ENCODE peak calls at places on chromosomes 12 and 14, in seven cellular contexts. V, T, M, J, U, W and G are unnamed samples.

GRCh38 chr12:125738211-125738610 is 673.0 kb downstream of the AACS start:
- DNase-seq in V (no peak), T (no peak), M (no peak), J (no peak), U (no peak), W (no peak), G (no peak)

GRCh38 chr12:47768323-47768811 is 4.7 kb upstream of the SLC48A1 start:
- DNase-seq in V (peak; percentile 50), T (no peak), M (no peak), J (no peak), U (no peak), W (no peak), G (no peak)

GRCh38 chr12:11697670-11698387 is 48.4 kb downstream of the ETV6 start:
- DNase-seq in V (no peak), T (no peak), M (no peak), J (no peak), U (no peak), W (no peak), G (peak; percentile 54)

GRCh38 chr12:58583956-58584355 is 336.3 kb downstream of the LRIG3 start:
- DNase-seq in V (no peak), T (no peak), M (no peak), J (no peak), U (no peak), W (no peak), G (no peak)

GRCh38 chr12:83827193-83827592 is 1085.4 kb downstream of the SLC6A15 start:
- DNase-seq in V (no peak), T (no peak), M (no peak), J (no peak), U (no peak), W (no peak), G (no peak)

GRCh38 chr12:1808798-1809480 is 11.4 kb upstream of the LRTM2 start:
- DNase-seq in V (no peak), T (no peak), M (no peak), J (no peak), U (no peak), W (no peak), G (no peak)

GRCh38 chr12:76883151-76883550 is 4.3 kb upstream of the CSRP2 start:
- DNase-seq in V (no peak), T (no peak), M (no peak), J (no peak), U (no peak), W (no peak), G (peak; percentile 23)

GRCh38 chr12:49020441-49020840 is 1.9 kb upstream of the PRKAG1 start:
- DNase-seq in V (no peak), T (no peak), M (no peak), J (no peak), U (no peak), W (no peak), G (no peak)

GRCh38 chr14:79016828-79017505 is 846.8 kb downstream of the NRXN3 start:
- DNase-seq in V (no peak), T (no peak), M (no peak), J (no peak), U (peak; percentile 22), W (no peak), G (peak; percentile 73)

GRCh38 chr12:98399532-98399931 is 115.9 kb upstream of the TMPO start:
- DNase-seq in V (peak; percentile 59), T (no peak), M (no peak), J (peak; percentile 39), U (no peak), W (no peak), G (peak; percentile 78)

GRCh38 chr14:88793259-88793625 is 489 bp upstream of the EML5 start:
- DNase-seq in V (no peak), T (no peak), M (no peak), J (no peak), U (no peak), W (no peak), G (no peak)

GRCh38 chr14:30872602-30873001 is 1.8 kb upstream of the COCH start:
- DNase-seq in V (peak; percentile 10), T (no peak), M (no peak), J (no peak), U (no peak), W (no peak), G (no peak)

GRCh38 chr12:72792889-72793288 is 520.7 kb downstream of the TRHDE start:
- DNase-seq in V (no peak), T (no peak), M (no peak), J (no peak), U (no peak), W (no peak), G (no peak)

GRCh38 chr12:40693503-40693863 is 1.2 kb downstream of the CNTN1 start:
- DNase-seq in V (peak; percentile 60), T (no peak), M (peak; percentile 40), J (no peak), U (no peak), W (no peak), G (no peak)

GRCh38 chr12:32920506-32921085 is 24.0 kb upstream of the PKP2 start:
- DNase-seq in V (no peak), T (no peak), M (no peak), J (no peak), U (no peak), W (no peak), G (no peak)

GRCh38 chr12:84038241-84038640 is 874.4 kb downstream of the SLC6A15 start:
- DNase-seq in V (peak; percentile 79), T (peak; percentile 22), M (no peak), J (no peak), U (no peak), W (no peak), G (no peak)

DNA sequence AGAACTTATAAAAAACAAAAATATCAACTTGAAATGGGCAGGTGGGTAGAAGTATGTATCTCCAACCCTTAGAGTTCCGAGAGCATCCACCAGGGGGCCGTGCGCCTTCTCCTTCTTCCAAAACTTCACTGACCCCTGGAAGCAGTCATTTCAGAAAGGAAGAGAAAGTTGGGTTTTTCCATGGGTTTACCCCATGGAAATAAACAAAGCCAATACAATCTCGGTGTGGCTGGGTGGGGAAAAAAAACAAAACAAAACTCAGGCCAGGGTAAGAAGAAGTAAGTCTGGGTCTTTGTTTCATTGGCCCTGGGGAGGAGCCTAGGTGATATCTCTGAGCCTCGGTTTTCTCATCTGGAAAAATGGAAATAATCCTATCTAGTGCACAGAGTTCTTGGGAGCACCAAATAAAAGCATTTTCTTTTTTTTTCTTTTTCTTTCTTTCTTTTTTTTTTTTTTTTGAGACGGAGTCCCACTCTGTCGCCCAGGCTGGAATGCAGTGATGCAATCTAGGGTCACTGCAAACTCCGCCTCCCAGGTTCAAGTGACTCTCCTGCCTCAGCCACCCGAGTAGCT is 33.6 kb upstream of the HNF1A start:
- DNase-seq in V (peak; percentile 64), T (peak; percentile 31), M (peak; percentile 56), J (peak; percentile 70), U (no peak), W (peak; percentile 67), G (peak; percentile 44)
- TF ChIP-seq CTCF in V (peak; percentile 87), T (peak; percentile 75), M (peak; percentile 70), J (peak; percentile 67), U (peak; percentile 78), W (no peak), G (peak; percentile 81)

GRCh38 chr14:86055512-86055911 is 525.6 kb downstream of the FLRT2 start:
- DNase-seq in V (peak; percentile 35), T (no peak), M (no peak), J (no peak), U (no peak), W (no peak), G (no peak)
- TF ChIP-seq CTCF in V (peak; percentile 43), T (no peak), M (no peak), J (no peak), U (peak; percentile 1), W (no peak), G (peak; percentile 13)

DNA sequence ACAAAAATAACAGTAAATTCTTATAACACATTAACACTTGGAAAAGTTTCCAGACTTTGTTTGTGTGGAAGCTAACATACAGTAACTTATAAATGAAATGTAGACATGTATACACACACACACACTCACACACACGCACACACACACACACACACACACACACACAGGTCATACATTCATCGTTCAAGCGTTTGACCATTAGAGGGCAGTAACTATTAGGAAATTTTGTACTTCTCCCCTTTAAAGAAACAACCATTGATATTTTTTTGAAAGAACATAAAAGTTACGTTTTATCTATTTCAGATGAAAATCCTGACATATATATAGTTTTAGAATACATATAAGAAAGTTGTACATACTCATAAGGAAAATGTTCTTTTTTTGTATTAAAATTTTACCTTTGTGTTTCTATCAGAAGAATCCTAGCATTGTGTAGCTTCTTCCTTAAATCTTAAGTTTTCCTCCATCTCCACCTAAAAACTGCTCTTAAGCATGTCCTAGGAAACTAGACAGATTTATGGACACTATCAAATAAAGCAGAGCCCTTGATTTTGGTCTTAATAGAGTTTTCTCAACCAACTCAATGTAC is 29.0 kb downstream of the PTPRQ start:
- DNase-seq in V (peak; percentile 61), T (no peak), M (no peak), J (peak; percentile 26), U (peak; percentile 39), W (no peak), G (peak; percentile 78)
- TF ChIP-seq CTCF in V (peak; percentile 71), T (peak; percentile 60), M (no peak), J (peak; percentile 57), U (peak; percentile 53), W (no peak), G (peak; percentile 64)

GRCh38 chr12:57216014-57216891 is at the start of gene NXPH4:
- DNase-seq in V (peak; percentile 70), T (no peak), M (no peak), J (peak; percentile 83), U (no peak), W (peak; percentile 47), G (no peak)

GRCh38 chr12:57214398-57214781 is 2.2 kb upstream of the NXPH4 start:
- DNase-seq in V (peak; percentile 87), T (peak; percentile 55), M (peak; percentile 69), J (peak; percentile 86), U (no peak), W (peak; percentile 69), G (peak; percentile 61)

GRCh38 chr12:57216931-57217871 is 607 bp downstream of the NXPH4 start:
- DNase-seq in V (no peak), T (no peak), M (no peak), J (no peak), U (no peak), W (no peak), G (peak; percentile 13)

GRCh38 chr12:57215065-57215464 is 1.5 kb upstream of the NXPH4 start:
- DNase-seq in V (no peak), T (no peak), M (no peak), J (no peak), U (no peak), W (no peak), G (no peak)

GRCh38 chr12:57215668-57216013 is 953 bp upstream of the NXPH4 start:
- DNase-seq in V (no peak), T (no peak), M (no peak), J (peak; percentile 80), U (no peak), W (no peak), G (no peak)
- TF ChIP-seq CTCF in V (no peak), T (no peak), M (no peak), J (no peak), U (no peak), W (no peak), G (no peak)